ENCODE peak calls at places on chromosome 17, in eight cellular contexts. X is IMR-90; S is neuronal stem cell; Y is esophagus squamous epithelium; M is naive thymus-derived CD4-positive, alpha-beta T cell; E is fibroblast of lung; B is endothelial cell of umbilical vein; H is CD8-positive, alpha-beta memory T cell. Z is an unnamed sample. For H3K4me1, the result is how much of the 10 kb centered on the place peaks cover.

GRCh38 chr17:79746955-79747507 is 16.3 kb downstream of the ENPP7 start:
- DNase-seq in X (no peak), S (no peak), Y (no peak), M (peak), E (no peak), B (no peak), H (no peak), Z (no peak)

GRCh38 chr17:46758614-46759013 is 59.9 kb downstream of the WNT3 start:
- DNase-seq in X (peak), S (no peak), Y (no peak), M (no peak), E (no peak), B (no peak), H (no peak), Z (no peak)

GRCh38 chr17:15891348-15891747 is 53.6 kb upstream of the ADORA2B start:
- DNase-seq in X (peak), S (no peak), Y (no peak), M (no peak), E (no peak), B (no peak), H (no peak), Z (no peak)

GRCh38 chr17:67785122-67785477 is 40.2 kb upstream of the BPTF start:
- DNase-seq in X (no peak), S (no peak), Y (no peak), M (no peak), E (no peak), B (no peak), H (no peak), Z (no peak)

GRCh38 chr17:73621685-73622084 is 22.6 kb downstream of the SDK2 start:
- DNase-seq in X (no peak), S (no peak), Y (no peak), M (no peak), E (no peak), B (no peak), H (no peak), Z (no peak)

GRCh38 chr17:48296453-48296852 is 133.6 kb downstream of the SKAP1 start:
- DNase-seq in X (no peak), S (no peak), Y (no peak), M (no peak), E (no peak), B (no peak), H (no peak), Z (no peak)

GRCh38 chr17:20992987-20993862 is 49.6 kb downstream of the USP22 start:
- DNase-seq in X (peak), S (peak), Y (no peak), M (peak), E (peak), B (peak), H (peak), Z (peak)

GRCh38 chr17:40092581-40092980 is 7.8 kb downstream of the NR1D1 start:
- DNase-seq in X (no peak), S (no peak), Y (no peak), M (no peak), E (no peak), B (no peak), H (no peak), Z (peak)

GRCh38 chr17:60845012-60845411 is 167.4 kb downstream of the BCAS3 start:
- DNase-seq in X (no peak), S (no peak), Y (no peak), M (no peak), E (no peak), B (no peak), H (no peak), Z (no peak)

GRCh38 chr17:51166198-51166986 is at the start of gene NME2:
- DNase-seq in X (peak), S (peak), Y (peak), M (peak), E (peak), B (peak), H (peak), Z (peak)

GRCh38 chr17:74992223-74992622 is 4.8 kb downstream of the CDR2L start:
- DNase-seq in X (no peak), S (no peak), Y (no peak), M (no peak), E (no peak), B (no peak), H (no peak), Z (no peak)

GRCh38 chr17:38333635-38334295 is 10.0 kb downstream of the GPR179 start:
- DNase-seq in X (no peak), S (peak), Y (no peak), M (peak), E (no peak), B (peak), H (no peak), Z (no peak)

GRCh38 chr17:68054296-68054900 is 18.9 kb downstream of the KPNA2 start:
- DNase-seq in X (peak), S (no peak), Y (no peak), M (no peak), E (peak), B (peak), H (no peak), Z (peak)

GRCh38 chr17:73165616-73166404 is 1.0 kb downstream of the SSTR2 start:
- DNase-seq in X (no peak), S (peak), Y (no peak), M (no peak), E (no peak), B (no peak), H (no peak), Z (no peak)

GRCh38 chr17:14211778-14212177 is 24.9 kb downstream of the CDRT15 start:
- DNase-seq in X (no peak), S (no peak), Y (no peak), M (peak), E (no peak), B (no peak), H (peak), Z (no peak)

GRCh38 chr17:66466933-66467367 is 164.5 kb downstream of the PRKCA start:
- DNase-seq in X (peak), S (no peak), Y (no peak), M (no peak), E (peak), B (peak), H (no peak), Z (peak)

GRCh38 chr17:67594115-67594878 is 123.4 kb upstream of the NOL11 start:
- DNase-seq in X (no peak), S (no peak), Y (no peak), M (no peak), E (no peak), B (no peak), H (no peak), Z (no peak)

GRCh38 chr17:17965152-17965721 is 7.0 kb downstream of the TOM1L2 start:
- DNase-seq in X (no peak), S (no peak), Y (no peak), M (no peak), E (no peak), B (no peak), H (no peak), Z (no peak)

GRCh38 chr17:45747907-45748306 is 36.2 kb upstream of the CRHR1 start:
- DNase-seq in X (no peak), S (no peak), Y (no peak), M (no peak), E (no peak), B (no peak), H (no peak), Z (no peak)

GRCh38 chr17:17140590-17140980 is 65.5 kb downstream of the PLD6 start:
- DNase-seq in X (peak), S (no peak), Y (no peak), M (no peak), E (peak), B (peak), H (no peak), Z (no peak)

GRCh38 chr17:17675925-17676534 is 5.2 kb upstream of the RAI1 start:
- DNase-seq in X (peak), S (no peak), Y (no peak), M (no peak), E (peak), B (no peak), H (peak), Z (no peak)

GRCh38 chr17:64781394-64781793 is 119.3 kb upstream of the SMURF2 start:
- DNase-seq in X (no peak), S (no peak), Y (no peak), M (peak), E (peak), B (peak), H (peak), Z (peak)

GRCh38 chr17:31364012-31364411 is 27.5 kb upstream of the RAB11FIP4 start:
- DNase-seq in X (no peak), S (no peak), Y (no peak), M (no peak), E (no peak), B (no peak), H (no peak), Z (no peak)

GRCh38 chr17:49343273-49343672 is 18.8 kb downstream of the ZNF652 start:
- DNase-seq in X (peak), S (no peak), Y (no peak), M (peak), E (peak), B (peak), H (no peak), Z (no peak)

GRCh38 chr17:40121191-40121885 is 433 bp upstream of the MSL1 start:
- DNase-seq in X (peak), S (no peak), Y (no peak), M (no peak), E (peak), B (peak), H (peak), Z (peak)

GRCh38 chr17:8488931-8489330 is 53.2 kb downstream of the NDEL1 start:
- DNase-seq in X (peak), S (no peak), Y (no peak), M (no peak), E (peak), B (peak), H (no peak), Z (peak)

DNA sequence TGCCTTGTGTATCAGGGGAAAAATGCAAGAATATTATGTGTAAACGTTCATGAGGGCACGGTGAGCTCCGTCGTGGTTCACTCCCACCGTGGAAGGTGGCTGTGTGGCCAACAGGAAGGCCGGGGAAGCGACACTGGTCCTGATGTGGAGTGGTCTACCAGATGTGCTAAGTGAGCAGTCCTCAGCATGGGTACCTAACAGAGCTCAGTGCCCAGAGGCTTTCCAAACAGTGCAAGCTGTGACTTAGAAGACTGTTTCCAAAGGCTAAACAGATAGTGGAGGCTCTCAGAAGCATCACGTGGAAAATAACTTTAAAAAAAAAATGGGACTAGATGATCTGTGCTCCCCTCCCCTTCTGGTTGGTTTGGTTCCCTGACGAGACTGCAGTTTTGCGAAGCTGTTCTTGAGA is 199.3 kb upstream of the CHMP6 start:
- DNase-seq in X (peak), S (no peak), Y (no peak), M (no peak), E (peak), B (no peak), H (no peak), Z (peak)
- H3K4me1 ChIP-seq in X (half or more), S (under half), Y (half or more), M (under half), E (half or more), B (half or more), H (half or more), Z (under half)

GRCh38 chr17:81466564-81467472 is 45.8 kb downstream of the ACTG1 start:
- DNase-seq in X (no peak), S (no peak), Y (no peak), M (no peak), E (no peak), B (no peak), H (no peak), Z (no peak)

GRCh38 chr17:81468111-81468764 is 44.4 kb downstream of the ACTG1 start:
- DNase-seq in X (no peak), S (no peak), Y (no peak), M (no peak), E (no peak), B (no peak), H (no peak), Z (no peak)

GRCh38 chr17:81469266-81469665 is 43.3 kb downstream of the ACTG1 start:
- DNase-seq in X (no peak), S (no peak), Y (no peak), M (no peak), E (no peak), B (no peak), H (no peak), Z (no peak)

GRCh38 chr17:81470270-81470943 is 42.2 kb downstream of the ACTG1 start:
- DNase-seq in X (no peak), S (no peak), Y (no peak), M (no peak), E (no peak), B (no peak), H (no peak), Z (no peak)

DNA sequence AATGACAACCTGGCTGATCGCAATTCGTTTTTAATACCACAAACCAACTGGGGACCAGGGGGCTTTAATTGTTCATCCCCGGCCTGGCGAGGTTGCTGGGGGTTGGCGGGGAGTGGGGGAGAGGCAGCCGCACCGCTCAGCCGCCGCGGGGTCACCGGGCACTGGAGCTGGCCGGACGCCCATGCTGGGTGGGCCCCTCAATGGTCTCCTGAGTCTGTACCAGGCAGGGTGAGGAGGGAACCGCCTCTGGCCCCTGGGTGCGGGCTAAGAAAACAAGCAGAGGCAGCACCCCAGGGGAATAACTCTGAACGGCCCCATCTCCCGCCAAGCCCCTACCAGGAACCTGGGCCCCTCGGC is 43.9 kb downstream of the ACTG1 start:
- DNase-seq in X (no peak), S (no peak), Y (no peak), M (no peak), E (no peak), B (no peak), H (no peak), Z (no peak)
- H3K4me1 ChIP-seq in X (under half), S (under half), Y (under half), M (under half), E (under half), B (under half), H (under half), Z (under half)

DNA sequence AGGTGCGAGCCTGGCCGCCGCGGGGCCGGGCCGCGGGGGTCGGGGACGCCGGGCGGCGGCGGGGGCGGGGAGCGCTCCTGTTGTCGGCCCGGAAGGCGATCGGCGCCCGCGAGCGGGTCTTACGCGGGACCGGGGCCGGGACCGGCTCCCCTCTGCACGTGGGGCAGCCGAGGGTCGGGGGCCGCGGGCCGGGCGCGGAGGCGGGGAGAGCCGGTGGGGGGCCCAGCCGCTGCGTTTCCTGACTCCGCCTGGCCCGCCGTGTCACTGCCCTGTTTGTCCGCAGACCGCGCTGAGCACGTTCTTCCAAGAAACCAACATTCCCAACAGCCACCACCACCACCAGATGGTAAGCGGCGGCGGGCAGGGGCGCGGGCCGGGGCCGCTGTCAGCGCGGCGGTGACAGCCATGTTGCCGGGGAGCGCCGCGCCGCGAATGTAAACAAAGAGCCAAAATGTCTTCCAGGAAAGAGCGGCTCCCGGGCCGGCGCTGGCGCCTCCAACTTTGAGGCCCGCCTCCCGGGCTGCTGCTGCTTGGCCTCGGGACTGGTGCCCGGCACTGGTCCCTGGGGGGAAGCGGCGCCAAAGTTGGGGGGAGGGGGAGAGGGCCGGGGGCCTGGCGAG is 586 bp downstream of the UBALD2 start:
- DNase-seq in X (peak), S (peak), Y (no peak), M (peak), E (peak), B (peak), H (peak), Z (no peak)
- H3K4me1 ChIP-seq in X (under half), S (under half), Y (half or more), M (under half), E (under half), B (half or more), H (half or more), Z (under half)

DNA sequence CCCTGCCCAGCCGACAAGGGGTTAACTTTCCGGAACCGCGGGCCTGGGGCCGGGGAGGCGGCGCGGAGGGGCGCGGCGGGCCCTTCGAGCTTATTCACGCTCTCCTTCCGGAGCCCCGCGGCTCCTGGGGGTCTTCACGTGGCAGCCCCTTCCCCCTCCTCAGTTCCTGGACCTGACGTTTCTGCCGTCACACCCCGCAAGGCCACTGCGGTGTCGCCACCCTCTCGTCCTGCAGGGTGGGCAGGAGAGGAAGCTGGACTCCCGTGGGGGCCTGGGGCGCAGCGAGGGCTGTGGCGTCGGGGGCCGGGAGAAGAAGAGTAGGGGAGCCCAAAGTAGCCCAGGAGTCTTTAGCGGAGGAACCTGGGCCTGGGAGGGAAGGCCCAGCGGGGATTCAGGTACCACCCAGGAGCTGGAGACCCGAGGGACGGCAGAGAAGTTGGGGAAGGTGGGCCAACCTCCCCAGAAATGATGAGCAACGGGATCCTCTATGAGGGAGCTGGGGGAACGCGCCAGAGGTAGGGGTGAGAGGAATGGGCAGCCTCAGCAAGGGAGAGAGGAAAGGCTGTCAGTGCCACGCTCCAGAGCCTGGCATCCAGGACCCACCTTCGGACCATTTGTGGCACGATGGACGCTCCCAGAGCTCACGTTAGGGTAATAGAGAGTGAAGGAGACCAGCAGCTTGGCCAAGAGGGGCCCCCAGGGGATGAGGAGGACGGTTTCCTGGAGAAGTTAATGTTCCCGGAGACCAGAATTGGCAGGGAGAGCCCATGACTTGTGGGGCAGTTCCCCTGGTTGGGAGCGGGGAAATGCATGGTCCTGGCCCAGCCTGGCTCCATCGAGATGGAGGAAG is 3.3 kb upstream of the HIC1 start:
- DNase-seq in X (no peak), S (no peak), Y (no peak), M (no peak), E (no peak), B (no peak), H (no peak), Z (no peak)
- H3K4me1 ChIP-seq in X (under half), S (under half), Y (half or more), M (under half), E (under half), B (under half), H (under half), Z (under half)

GRCh38 chr17:41343031-41343430 is 7.6 kb downstream of the KRT33A start:
- DNase-seq in X (no peak), S (no peak), Y (no peak), M (no peak), E (no peak), B (no peak), H (no peak), Z (no peak)
- H3K4me1 ChIP-seq in X (under half), S (under half), Y (half or more), M (under half), E (under half), B (under half), H (under half), Z (under half)

DNA sequence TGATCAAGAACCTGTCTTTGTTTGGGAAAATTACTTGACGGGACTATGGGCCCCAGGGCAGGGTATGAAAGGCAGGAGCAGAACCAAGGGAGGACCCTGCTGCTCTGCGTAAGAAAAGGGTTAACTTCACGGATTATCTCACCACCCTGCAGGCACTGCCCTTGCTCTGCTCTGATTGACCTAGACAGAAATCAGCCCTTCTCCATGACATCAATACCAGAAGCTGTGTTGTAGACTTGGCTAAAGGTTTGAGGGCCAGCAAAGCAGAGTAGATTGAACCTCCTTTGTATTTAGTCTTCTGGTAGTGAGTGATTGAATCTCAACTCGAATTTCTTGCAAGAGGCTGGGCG is 52.9 kb upstream of the ETV4 start:
- DNase-seq in X (no peak), S (no peak), Y (no peak), M (no peak), E (no peak), B (no peak), H (no peak), Z (no peak)
- H3K4me1 ChIP-seq in X (under half), S (under half), Y (under half), M (under half), E (under half), B (under half), H (under half), Z (under half)